ENCODE peak calls at places on chromosomes 12 and 14, in six cellular contexts. One of them, this sample, is unnamed. For H3K4me1, the result is how much of the 10 kb centered on the place peaks cover.

GRCh38 chr14:57480044-57480443 is 13.6 kb downstream of the CCDC198 start:
- DNase-seq in HCT116: no peak
- DNase-seq in gastrocnemius medialis: no peak
- DNase-seq in body of pancreas: no peak
- DNase-seq in lower lobe of right lung: no peak
- DNase-seq in Peyer's patch: no peak
- DNase-seq in this sample: no peak

GRCh38 chr14:98819132-98819866 is 452.7 kb downstream of the BCL11B start:
- DNase-seq in gastrocnemius medialis: no peak
- DNase-seq in lower lobe of right lung: no peak
- DNase-seq in HCT116: no peak
- DNase-seq in body of pancreas: peak
- DNase-seq in Peyer's patch: no peak
- DNase-seq in this sample: no peak

GRCh38 chr14:30525833-30526232 is 33.1 kb upstream of the G2E3 start:
- DNase-seq in body of pancreas: no peak
- DNase-seq in gastrocnemius medialis: no peak
- DNase-seq in Peyer's patch: no peak
- DNase-seq in HCT116: no peak
- DNase-seq in lower lobe of right lung: no peak
- DNase-seq in this sample: no peak

GRCh38 chr14:76958020-76958965 is 70.2 kb downstream of the IRF2BPL start:
- DNase-seq in lower lobe of right lung: no peak
- DNase-seq in gastrocnemius medialis: no peak
- DNase-seq in HCT116: no peak
- DNase-seq in body of pancreas: no peak
- DNase-seq in Peyer's patch: no peak
- DNase-seq in this sample: no peak

GRCh38 chr14:51157012-51157411 is 62.1 kb upstream of the TRIM9 start:
- DNase-seq in gastrocnemius medialis: no peak
- DNase-seq in lower lobe of right lung: no peak
- DNase-seq in body of pancreas: no peak
- DNase-seq in HCT116: peak
- DNase-seq in Peyer's patch: no peak
- DNase-seq in this sample: no peak

GRCh38 chr14:68705741-68706283 is 87.1 kb downstream of the ZFP36L1 start:
- DNase-seq in Peyer's patch: peak
- DNase-seq in gastrocnemius medialis: no peak
- DNase-seq in lower lobe of right lung: no peak
- DNase-seq in HCT116: no peak
- DNase-seq in body of pancreas: no peak
- DNase-seq in this sample: no peak

GRCh38 chr12:27063250-27063851 is 19.0 kb downstream of the C12orf71 start:
- DNase-seq in lower lobe of right lung: no peak
- DNase-seq in body of pancreas: no peak
- DNase-seq in HCT116: no peak
- DNase-seq in gastrocnemius medialis: no peak
- DNase-seq in Peyer's patch: no peak
- DNase-seq in this sample: no peak

GRCh38 chr12:55730447-55730820 is 1.6 kb upstream of the CD63 start:
- DNase-seq in gastrocnemius medialis: no peak
- DNase-seq in Peyer's patch: no peak
- DNase-seq in HCT116: no peak
- DNase-seq in lower lobe of right lung: no peak
- DNase-seq in body of pancreas: no peak
- DNase-seq in this sample: no peak

GRCh38 chr12:113070117-113070906 is 13.8 kb downstream of the DTX1 start:
- DNase-seq in lower lobe of right lung: peak
- DNase-seq in body of pancreas: peak
- DNase-seq in Peyer's patch: no peak
- DNase-seq in HCT116: no peak
- DNase-seq in gastrocnemius medialis: no peak
- DNase-seq in this sample: no peak

GRCh38 chr12:91854725-91855124 is 290.9 kb downstream of the BTG1 start:
- DNase-seq in HCT116: no peak
- DNase-seq in body of pancreas: no peak
- DNase-seq in lower lobe of right lung: no peak
- DNase-seq in Peyer's patch: no peak
- DNase-seq in gastrocnemius medialis: peak
- DNase-seq in this sample: no peak

GRCh38 chr12:39103552-39104165 is 198.3 kb upstream of the CPNE8 start:
- DNase-seq in lower lobe of right lung: no peak
- DNase-seq in HCT116: peak
- DNase-seq in gastrocnemius medialis: no peak
- DNase-seq in Peyer's patch: no peak
- DNase-seq in body of pancreas: peak
- DNase-seq in this sample: no peak

GRCh38 chr14:91113829-91114078 is at the start of gene DGLUCY:
- DNase-seq in body of pancreas: peak
- DNase-seq in lower lobe of right lung: peak
- DNase-seq in Peyer's patch: no peak
- DNase-seq in HCT116: no peak
- DNase-seq in gastrocnemius medialis: peak
- DNase-seq in this sample: no peak

GRCh38 chr14:76696791-76697190 is 64.5 kb upstream of the VASH1 start:
- DNase-seq in Peyer's patch: no peak
- DNase-seq in lower lobe of right lung: no peak
- DNase-seq in gastrocnemius medialis: no peak
- DNase-seq in HCT116: no peak
- DNase-seq in body of pancreas: no peak
- DNase-seq in this sample: peak

GRCh38 chr14:63895510-63895909 is 42.7 kb downstream of the SYNE2 start:
- DNase-seq in HCT116: no peak
- DNase-seq in lower lobe of right lung: no peak
- DNase-seq in gastrocnemius medialis: no peak
- DNase-seq in Peyer's patch: no peak
- DNase-seq in body of pancreas: no peak
- DNase-seq in this sample: no peak

GRCh38 chr14:50173891-50174290 is 57.5 kb downstream of the SOS2 start:
- DNase-seq in Peyer's patch: no peak
- DNase-seq in lower lobe of right lung: no peak
- DNase-seq in gastrocnemius medialis: no peak
- DNase-seq in body of pancreas: no peak
- DNase-seq in HCT116: no peak
- DNase-seq in this sample: no peak

GRCh38 chr14:91216731-91217226 is 27.7 kb downstream of the GPR68 start:
- DNase-seq in Peyer's patch: no peak
- DNase-seq in HCT116: no peak
- DNase-seq in lower lobe of right lung: no peak
- DNase-seq in gastrocnemius medialis: no peak
- DNase-seq in body of pancreas: no peak
- DNase-seq in this sample: no peak

GRCh38 chr12:62658910-62659309 is 192.3 kb downstream of the MON2 start:
- DNase-seq in HCT116: no peak
- DNase-seq in gastrocnemius medialis: no peak
- DNase-seq in Peyer's patch: no peak
- DNase-seq in body of pancreas: no peak
- DNase-seq in lower lobe of right lung: no peak
- DNase-seq in this sample: no peak

GRCh38 chr12:47778842-47779241 is 5.8 kb downstream of the SLC48A1 start:
- DNase-seq in gastrocnemius medialis: no peak
- DNase-seq in body of pancreas: no peak
- DNase-seq in HCT116: no peak
- DNase-seq in lower lobe of right lung: peak
- DNase-seq in Peyer's patch: no peak
- DNase-seq in this sample: no peak

GRCh38 chr14:99870617-99871016 is 77.4 kb downstream of the EML1 start:
- DNase-seq in gastrocnemius medialis: no peak
- DNase-seq in Peyer's patch: no peak
- DNase-seq in lower lobe of right lung: no peak
- DNase-seq in body of pancreas: no peak
- DNase-seq in HCT116: no peak
- DNase-seq in this sample: no peak

GRCh38 chr14:21262410-21262809 is 6.8 kb downstream of the HNRNPC start:
- DNase-seq in HCT116: no peak
- DNase-seq in lower lobe of right lung: no peak
- DNase-seq in Peyer's patch: no peak
- DNase-seq in body of pancreas: no peak
- DNase-seq in gastrocnemius medialis: no peak
- DNase-seq in this sample: no peak

GRCh38 chr12:65695077-65695865 is 129.0 kb upstream of the HMGA2 start:
- DNase-seq in lower lobe of right lung: peak
- DNase-seq in body of pancreas: peak
- DNase-seq in gastrocnemius medialis: no peak
- DNase-seq in Peyer's patch: no peak
- DNase-seq in HCT116: peak
- DNase-seq in this sample: no peak

GRCh38 chr12:3228587-3228986 is 151.4 kb downstream of the TSPAN9 start:
- DNase-seq in HCT116: no peak
- DNase-seq in body of pancreas: no peak
- DNase-seq in gastrocnemius medialis: no peak
- DNase-seq in Peyer's patch: no peak
- DNase-seq in lower lobe of right lung: no peak
- DNase-seq in this sample: no peak

GRCh38 chr12:127245437-127245836 is 1021.5 kb upstream of the TMEM132C start:
- DNase-seq in lower lobe of right lung: no peak
- DNase-seq in body of pancreas: no peak
- DNase-seq in HCT116: no peak
- DNase-seq in Peyer's patch: no peak
- DNase-seq in gastrocnemius medialis: no peak
- DNase-seq in this sample: no peak

GRCh38 chr12:27185234-27186045 is 58.6 kb upstream of the STK38L start:
- DNase-seq in Peyer's patch: no peak
- DNase-seq in HCT116: no peak
- DNase-seq in lower lobe of right lung: no peak
- DNase-seq in gastrocnemius medialis: no peak
- DNase-seq in body of pancreas: no peak
- DNase-seq in this sample: no peak

GRCh38 chr14:80587096-80587724 is 354.3 kb downstream of the CEP128 start:
- DNase-seq in body of pancreas: peak
- DNase-seq in HCT116: peak
- DNase-seq in lower lobe of right lung: no peak
- DNase-seq in Peyer's patch: no peak
- DNase-seq in gastrocnemius medialis: no peak
- DNase-seq in this sample: no peak

GRCh38 chr12:12731785-12732184 is 14.6 kb downstream of the CDKN1B start:
- DNase-seq in gastrocnemius medialis: no peak
- DNase-seq in HCT116: no peak
- DNase-seq in body of pancreas: no peak
- DNase-seq in lower lobe of right lung: no peak
- DNase-seq in Peyer's patch: no peak
- DNase-seq in this sample: no peak

GRCh38 chr14:95483843-95484165 is 32.6 kb downstream of the SYNE3 start:
- DNase-seq in HCT116: no peak
- DNase-seq in body of pancreas: no peak
- DNase-seq in Peyer's patch: no peak
- DNase-seq in lower lobe of right lung: no peak
- DNase-seq in gastrocnemius medialis: no peak
- DNase-seq in this sample: no peak
- H3K4me1 ChIP-seq in HCT116: under half
- H3K4me1 ChIP-seq in body of pancreas: under half
- H3K4me1 ChIP-seq in Peyer's patch: under half
- H3K4me1 ChIP-seq in lower lobe of right lung: under half
- H3K4me1 ChIP-seq in gastrocnemius medialis: under half
- H3K4me1 ChIP-seq in this sample: half or more

GRCh38 chr14:95431199-95432145 is 85.0 kb downstream of the SYNE3 start:
- DNase-seq in lower lobe of right lung: no peak
- DNase-seq in body of pancreas: peak
- DNase-seq in gastrocnemius medialis: no peak
- DNase-seq in HCT116: no peak
- DNase-seq in Peyer's patch: no peak
- DNase-seq in this sample: no peak

GRCh38 chr14:95428557-95428956 is 87.9 kb downstream of the SYNE3 start:
- DNase-seq in gastrocnemius medialis: no peak
- DNase-seq in HCT116: no peak
- DNase-seq in Peyer's patch: no peak
- DNase-seq in body of pancreas: no peak
- DNase-seq in lower lobe of right lung: no peak
- DNase-seq in this sample: no peak

GRCh38 chr14:95433094-95433478 is 83.4 kb downstream of the SYNE3 start:
- DNase-seq in gastrocnemius medialis: no peak
- DNase-seq in HCT116: no peak
- DNase-seq in lower lobe of right lung: no peak
- DNase-seq in Peyer's patch: no peak
- DNase-seq in body of pancreas: no peak
- DNase-seq in this sample: no peak

GRCh38 chr14:95434161-95434560 is 82.3 kb downstream of the SYNE3 start:
- DNase-seq in gastrocnemius medialis: no peak
- DNase-seq in lower lobe of right lung: no peak
- DNase-seq in Peyer's patch: no peak
- DNase-seq in body of pancreas: no peak
- DNase-seq in HCT116: no peak
- DNase-seq in this sample: no peak

GRCh38 chr14:95432152-95433093 is 84.0 kb downstream of the SYNE3 start:
- DNase-seq in Peyer's patch: peak
- DNase-seq in body of pancreas: peak
- DNase-seq in gastrocnemius medialis: no peak
- DNase-seq in HCT116: no peak
- DNase-seq in lower lobe of right lung: no peak
- DNase-seq in this sample: no peak
- TF ChIP-seq CTCF in Peyer's patch: peak
- TF ChIP-seq CTCF in body of pancreas: peak
- TF ChIP-seq CTCF in gastrocnemius medialis: peak
- TF ChIP-seq CTCF in HCT116: peak
- TF ChIP-seq CTCF in lower lobe of right lung: peak
- TF ChIP-seq CTCF in this sample: peak

DNA sequence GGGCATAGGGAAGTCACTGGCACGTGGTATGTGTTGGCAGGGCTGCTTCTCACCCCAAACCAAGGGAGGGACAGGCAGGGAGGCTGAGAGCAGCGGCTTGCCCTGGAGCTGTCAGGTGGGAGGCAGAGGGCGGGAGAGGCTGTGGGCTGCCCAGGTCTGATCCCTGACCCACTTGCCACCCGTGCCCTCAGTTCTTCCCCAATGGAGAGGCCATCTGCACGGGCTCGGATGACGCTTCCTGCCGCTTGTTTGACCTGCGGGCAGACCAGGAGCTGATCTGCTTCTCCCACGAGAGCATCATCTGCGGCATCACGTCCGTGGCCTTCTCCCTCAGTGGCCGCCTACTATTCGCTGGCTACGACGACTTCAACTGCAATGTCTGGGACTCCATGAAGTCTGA is 4.7 kb downstream of the GNB3 start:
- DNase-seq in lower lobe of right lung: no peak
- DNase-seq in Peyer's patch: no peak
- DNase-seq in gastrocnemius medialis: no peak
- DNase-seq in body of pancreas: no peak
- DNase-seq in HCT116: no peak
- DNase-seq in this sample: no peak
- H3K4me1 ChIP-seq in lower lobe of right lung: under half
- H3K4me1 ChIP-seq in Peyer's patch: under half
- H3K4me1 ChIP-seq in gastrocnemius medialis: under half
- H3K4me1 ChIP-seq in body of pancreas: under half
- H3K4me1 ChIP-seq in HCT116: under half
- H3K4me1 ChIP-seq in this sample: under half

GRCh38 chr14:61733972-61734371 is 28.2 kb upstream of the SNAPC1 start:
- DNase-seq in body of pancreas: no peak
- DNase-seq in HCT116: no peak
- DNase-seq in gastrocnemius medialis: no peak
- DNase-seq in Peyer's patch: no peak
- DNase-seq in lower lobe of right lung: no peak
- DNase-seq in this sample: no peak

GRCh38 chr14:61726772-61727658 is 31.7 kb downstream of the HIF1A start:
- DNase-seq in HCT116: no peak
- DNase-seq in body of pancreas: no peak
- DNase-seq in Peyer's patch: no peak
- DNase-seq in gastrocnemius medialis: no peak
- DNase-seq in lower lobe of right lung: no peak
- DNase-seq in this sample: no peak

GRCh38 chr14:61736751-61737150 is 25.5 kb upstream of the SNAPC1 start:
- DNase-seq in Peyer's patch: no peak
- DNase-seq in gastrocnemius medialis: no peak
- DNase-seq in body of pancreas: no peak
- DNase-seq in lower lobe of right lung: no peak
- DNase-seq in HCT116: no peak
- DNase-seq in this sample: no peak

GRCh38 chr14:61730756-61731373 is 31.4 kb upstream of the SNAPC1 start:
- DNase-seq in Peyer's patch: no peak
- DNase-seq in body of pancreas: no peak
- DNase-seq in HCT116: no peak
- DNase-seq in lower lobe of right lung: no peak
- DNase-seq in gastrocnemius medialis: no peak
- DNase-seq in this sample: no peak
- TF ChIP-seq CTCF in Peyer's patch: peak
- TF ChIP-seq CTCF in body of pancreas: peak
- TF ChIP-seq CTCF in HCT116: peak
- TF ChIP-seq CTCF in lower lobe of right lung: peak
- TF ChIP-seq CTCF in gastrocnemius medialis: no peak
- TF ChIP-seq CTCF in this sample: peak